ENCODE peak calls at places on chromosome 4, in eight cellular contexts. J is DMS53, K is anterior cingulate cortex, L is neural crest cell, U is sigmoid colon, A is COR-L47, M is activated T-cell treated with anti-CD3 and anti-CD28 coated beads for 1 hour, O is NCI-H460. C is an unnamed sample.

GRCh38 chr4:121380448-121381147 is at the start of gene QRFPR:
- DNase-seq in L (peak; percentile 13), O (no peak), J (no peak), K (no peak), M (no peak), A (no peak), U (no peak), C (no peak)

GRCh38 chr4:113636877-113637276 is 124.7 kb downstream of the CAMK2D start:
- DNase-seq in M (no peak), J (no peak), U (no peak), L (no peak), A (no peak), K (no peak), O (no peak), C (no peak)

GRCh38 chr4:148441624-148441985 is 609 bp downstream of the NR3C2 start:
- DNase-seq in J (peak; percentile 37), K (peak; percentile 14), M (no peak), A (no peak), O (no peak), L (no peak), U (no peak), C (no peak)

GRCh38 chr4:7842384-7843279 is 97.0 kb downstream of the AFAP1 start:
- DNase-seq in J (no peak), L (no peak), K (no peak), U (peak; percentile 90), O (peak; percentile 81), A (no peak), M (no peak), C (no peak)

GRCh38 chr4:37648084-37648817 is 37.9 kb downstream of the RELL1 start:
- DNase-seq in A (peak; percentile 30), M (no peak), L (no peak), O (peak; percentile 88), K (no peak), U (peak; percentile 71), J (peak; percentile 99), C (no peak)

GRCh38 chr4:68576272-68577100 is at the start of gene UGT2B17:
- DNase-seq in L (no peak), O (no peak), K (no peak), A (no peak), M (no peak), U (no peak), J (no peak), C (no peak)

GRCh38 chr4:3328814-3329663 is 36.2 kb downstream of the RGS12 start:
- DNase-seq in A (no peak), K (no peak), U (no peak), J (no peak), O (no peak), M (no peak), L (no peak), C (no peak)

GRCh38 chr4:14386196-14386595 is 616.1 kb upstream of the CPEB2 start:
- DNase-seq in A (no peak), U (no peak), K (no peak), M (no peak), J (no peak), L (no peak), O (no peak), C (no peak)